ENCODE peak calls at places on chromosomes 16 and 17, in nine cellular contexts. D is AG09309; B is MV-4-11; C is activated CD4-positive, alpha-beta T cell treated with anti-CD3 and anti-CD28 coated beads for 48 hours; I is A172; F is activated CD8-positive, alpha-beta memory T cell treated with anti-CD3 and anti-CD28 coated beads for 1 hour; Z is DMS153; N is AG04449; V is colonic mucosa. O is an unnamed sample.

GRCh38 chr16:88941933-88942909 is 34.8 kb downstream of the CBFA2T3 start:
- DNase-seq in D (no peak), B (peak), C (peak), I (no peak), F (peak), Z (no peak), N (no peak), V (peak), O (no peak)

GRCh38 chr16:70429888-70430666 is 8.8 kb downstream of the ST3GAL2 start:
- DNase-seq in D (no peak), B (no peak), C (no peak), I (no peak), F (no peak), Z (no peak), N (no peak), V (no peak), O (no peak)

GRCh38 chr17:45227631-45228120 is 6.0 kb downstream of the FMNL1 start:
- DNase-seq in D (no peak), B (no peak), C (peak), I (no peak), F (no peak), Z (no peak), N (no peak), V (no peak), O (no peak)

GRCh38 chr16:57519796-57520360 is 16.5 kb downstream of the CCDC102A start:
- DNase-seq in D (no peak), B (peak), C (peak), I (peak), F (peak), Z (no peak), N (no peak), V (peak), O (no peak)

GRCh38 chr16:5252800-5253199 is 155.2 kb upstream of the EEF2KMT start:
- DNase-seq in D (no peak), B (no peak), C (no peak), I (no peak), F (no peak), Z (no peak), N (no peak), V (no peak), O (no peak)

GRCh38 chr17:2090210-2090641 is 35.3 kb downstream of the HIC1 start:
- DNase-seq in D (no peak), B (no peak), C (peak), I (no peak), F (no peak), Z (no peak), N (no peak), V (no peak), O (no peak)

GRCh38 chr16:54928421-54929089 is 2.1 kb upstream of the IRX5 start:
- DNase-seq in D (no peak), B (peak), C (peak), I (peak), F (no peak), Z (no peak), N (no peak), V (no peak), O (no peak)

GRCh38 chr16:19518423-19518822 is 3.5 kb downstream of the GDE1 start:
- DNase-seq in D (no peak), B (no peak), C (no peak), I (no peak), F (no peak), Z (no peak), N (no peak), V (no peak), O (no peak)

GRCh38 chr17:75307957-75308731 is 18.9 kb upstream of the SLC25A19 start:
- DNase-seq in D (no peak), B (no peak), C (no peak), I (no peak), F (no peak), Z (no peak), N (no peak), V (no peak), O (no peak)

GRCh38 chr16:63841271-63841670 is 1280.6 kb downstream of the CDH11 start:
- DNase-seq in D (no peak), B (no peak), C (no peak), I (no peak), F (no peak), Z (no peak), N (no peak), V (no peak), O (no peak)

GRCh38 chr17:64772845-64773299 is 110.8 kb upstream of the SMURF2 start:
- DNase-seq in D (no peak), B (no peak), C (no peak), I (no peak), F (no peak), Z (no peak), N (no peak), V (no peak), O (no peak)

GRCh38 chr16:5504028-5504758 is 406.6 kb upstream of the EEF2KMT start:
- DNase-seq in D (no peak), B (no peak), C (no peak), I (no peak), F (no peak), Z (peak), N (no peak), V (no peak), O (no peak)

GRCh38 chr16:74372369-74372768 is 3.7 kb upstream of the NPIPB15 start:
- DNase-seq in D (no peak), B (peak), C (no peak), I (no peak), F (no peak), Z (no peak), N (no peak), V (no peak), O (no peak)

GRCh38 chr17:28584434-28584833 is 7.7 kb upstream of the ALDOC start:
- DNase-seq in D (no peak), B (no peak), C (no peak), I (no peak), F (no peak), Z (no peak), N (no peak), V (no peak), O (no peak)

GRCh38 chr17:38464723-38465419 is 36.6 kb downstream of the ARHGAP23 start:
- DNase-seq in D (peak), B (no peak), C (no peak), I (peak), F (no peak), Z (no peak), N (peak), V (peak), O (peak)

GRCh38 chr16:63876096-63876495 is 1245.8 kb downstream of the CDH11 start:
- DNase-seq in D (no peak), B (no peak), C (no peak), I (no peak), F (no peak), Z (no peak), N (no peak), V (no peak), O (no peak)

GRCh38 chr17:40528692-40529417 is 27.4 kb upstream of the TNS4 start:
- DNase-seq in D (no peak), B (no peak), C (no peak), I (no peak), F (no peak), Z (no peak), N (no peak), V (no peak), O (no peak)

GRCh38 chr16:77579283-77579985 is 142.9 kb upstream of the NUDT7 start:
- DNase-seq in D (no peak), B (no peak), C (no peak), I (no peak), F (no peak), Z (peak), N (no peak), V (no peak), O (no peak)

GRCh38 chr16:57265850-57266530 is 18.5 kb downstream of the PLLP start:
- DNase-seq in D (no peak), B (no peak), C (no peak), I (peak), F (no peak), Z (no peak), N (no peak), V (peak), O (no peak)

GRCh38 chr16:72850863-72851262 is 197.1 kb downstream of the ZFHX3 start:
- DNase-seq in D (no peak), B (no peak), C (no peak), I (no peak), F (no peak), Z (no peak), N (peak), V (no peak), O (no peak)

GRCh38 chr17:50501906-50502642 is 6.2 kb upstream of the MYCBPAP start:
- DNase-seq in D (no peak), B (no peak), C (no peak), I (no peak), F (no peak), Z (no peak), N (no peak), V (no peak), O (no peak)

GRCh38 chr17:77098884-77099545 is 41.8 kb upstream of the SEC14L1 start:
- DNase-seq in D (peak), B (peak), C (no peak), I (no peak), F (no peak), Z (no peak), N (peak), V (peak), O (peak)

GRCh38 chr17:81885869-81886548 is 5.4 kb downstream of the ALYREF start:
- DNase-seq in D (no peak), B (peak), C (no peak), I (peak), F (no peak), Z (no peak), N (no peak), V (no peak), O (no peak)

GRCh38 chr16:63289834-63290460 is 1253.7 kb upstream of the CDH8 start:
- DNase-seq in D (no peak), B (no peak), C (peak), I (peak), F (no peak), Z (peak), N (no peak), V (peak), O (no peak)

GRCh38 chr16:12573300-12573699 is 230.4 kb downstream of the CPPED1 start:
- DNase-seq in D (no peak), B (peak), C (no peak), I (no peak), F (no peak), Z (no peak), N (no peak), V (peak), O (no peak)

GRCh38 chr16:69726313-69727060 is at the start of gene NQO1:
- DNase-seq in D (peak), B (peak), C (peak), I (peak), F (peak), Z (peak), N (peak), V (peak), O (peak)

GRCh38 chr16:13560151-13560550 is 359.8 kb upstream of the ERCC4 start:
- DNase-seq in D (no peak), B (no peak), C (no peak), I (peak), F (no peak), Z (no peak), N (no peak), V (no peak), O (no peak)

GRCh38 chr17:79802039-79802735 is 5.3 kb upstream of the CBX8 start:
- DNase-seq in D (no peak), B (no peak), C (no peak), I (no peak), F (no peak), Z (no peak), N (no peak), V (no peak), O (no peak)

GRCh38 chr16:89407282-89407924 is 83.0 kb downstream of the ANKRD11 start:
- DNase-seq in D (no peak), B (no peak), C (peak), I (no peak), F (no peak), Z (no peak), N (no peak), V (no peak), O (no peak)

GRCh38 chr16:65855171-65856145 is 511.0 kb upstream of the CDH5 start:
- DNase-seq in D (no peak), B (no peak), C (no peak), I (no peak), F (no peak), Z (no peak), N (no peak), V (no peak), O (no peak)

GRCh38 chr16:79965718-79966117 is 365.2 kb upstream of the MAF start:
- DNase-seq in D (no peak), B (no peak), C (no peak), I (no peak), F (no peak), Z (no peak), N (no peak), V (no peak), O (no peak)

GRCh38 chr16:30054959-30055553 is 10.5 kb upstream of the ALDOA start:
- DNase-seq in D (no peak), B (peak), C (peak), I (no peak), F (no peak), Z (no peak), N (no peak), V (peak), O (no peak)

GRCh38 chr17:68034452-68034776 is 1.1 kb upstream of the KPNA2 start:
- DNase-seq in D (no peak), B (no peak), C (no peak), I (no peak), F (no peak), Z (no peak), N (no peak), V (no peak), O (no peak)

GRCh38 chr16:82091225-82091624 is 56.2 kb downstream of the HSD17B2 start:
- DNase-seq in D (peak), B (no peak), C (no peak), I (peak), F (no peak), Z (no peak), N (peak), V (no peak), O (peak)

GRCh38 chr17:7023576-7024401 is 939 bp downstream of the BCL6B start:
- DNase-seq in D (no peak), B (peak), C (peak), I (no peak), F (peak), Z (peak), N (no peak), V (peak), O (no peak)

GRCh38 chr17:7573324-7574080 is 5.9 kb upstream of the CD68 start:
- DNase-seq in D (peak), B (peak), C (peak), I (peak), F (peak), Z (peak), N (peak), V (peak), O (peak)